ENCODE peak calls at places on chromosomes 13 and 19, in nine cellular contexts. One of them, this sample, is unnamed.

GRCh38 chr13:77737583-77738200 is 40.2 kb downstream of the SLAIN1 start:
- DNase-seq in SW 1271: no peak
- DNase-seq in effector memory CD4-positive, alpha-beta T cell: no peak
- DNase-seq in HL-60: no peak
- DNase-seq in aorta: no peak
- DNase-seq in AG08396: no peak
- DNase-seq in colonic mucosa: no peak
- DNase-seq in activated T-helper 1 cell treated with anti-CD3 and anti-CD28 coated beads, Interleukin-2, amount 50 U/mL, for 16 hours: no peak
- DNase-seq in ecto neural progenitor cell: no peak
- DNase-seq in this sample: no peak

GRCh38 chr19:5001547-5002131 is 32.7 kb downstream of the KDM4B start:
- DNase-seq in activated T-helper 1 cell treated with anti-CD3 and anti-CD28 coated beads, Interleukin-2, amount 50 U/mL, for 16 hours: no peak
- DNase-seq in colonic mucosa: no peak
- DNase-seq in aorta: no peak
- DNase-seq in SW 1271: no peak
- DNase-seq in effector memory CD4-positive, alpha-beta T cell: peak
- DNase-seq in ecto neural progenitor cell: no peak
- DNase-seq in HL-60: no peak
- DNase-seq in AG08396: peak
- DNase-seq in this sample: no peak

GRCh38 chr13:43269037-43269476 is 245.7 kb downstream of the DNAJC15 start:
- DNase-seq in colonic mucosa: peak
- DNase-seq in ecto neural progenitor cell: no peak
- DNase-seq in activated T-helper 1 cell treated with anti-CD3 and anti-CD28 coated beads, Interleukin-2, amount 50 U/mL, for 16 hours: no peak
- DNase-seq in aorta: no peak
- DNase-seq in HL-60: no peak
- DNase-seq in SW 1271: no peak
- DNase-seq in effector memory CD4-positive, alpha-beta T cell: no peak
- DNase-seq in AG08396: peak
- DNase-seq in this sample: peak

GRCh38 chr13:36858285-36858684 is 39.3 kb downstream of the RFXAP start:
- DNase-seq in aorta: no peak
- DNase-seq in SW 1271: peak
- DNase-seq in effector memory CD4-positive, alpha-beta T cell: no peak
- DNase-seq in AG08396: peak
- DNase-seq in activated T-helper 1 cell treated with anti-CD3 and anti-CD28 coated beads, Interleukin-2, amount 50 U/mL, for 16 hours: no peak
- DNase-seq in colonic mucosa: no peak
- DNase-seq in HL-60: peak
- DNase-seq in ecto neural progenitor cell: no peak
- DNase-seq in this sample: peak

GRCh38 chr19:20422616-20423205 is 142.9 kb downstream of the ZNF737 start:
- DNase-seq in activated T-helper 1 cell treated with anti-CD3 and anti-CD28 coated beads, Interleukin-2, amount 50 U/mL, for 16 hours: no peak
- DNase-seq in ecto neural progenitor cell: peak
- DNase-seq in AG08396: peak
- DNase-seq in colonic mucosa: no peak
- DNase-seq in effector memory CD4-positive, alpha-beta T cell: no peak
- DNase-seq in aorta: no peak
- DNase-seq in HL-60: no peak
- DNase-seq in SW 1271: no peak
- DNase-seq in this sample: no peak

GRCh38 chr13:75357576-75358295 is 124.2 kb downstream of the TBC1D4 start:
- DNase-seq in HL-60: peak
- DNase-seq in effector memory CD4-positive, alpha-beta T cell: peak
- DNase-seq in aorta: no peak
- DNase-seq in ecto neural progenitor cell: no peak
- DNase-seq in AG08396: peak
- DNase-seq in activated T-helper 1 cell treated with anti-CD3 and anti-CD28 coated beads, Interleukin-2, amount 50 U/mL, for 16 hours: no peak
- DNase-seq in colonic mucosa: no peak
- DNase-seq in SW 1271: peak
- DNase-seq in this sample: peak

GRCh38 chr13:90237852-90238251 is 1109.6 kb upstream of the MIR17HG start:
- DNase-seq in colonic mucosa: no peak
- DNase-seq in HL-60: no peak
- DNase-seq in activated T-helper 1 cell treated with anti-CD3 and anti-CD28 coated beads, Interleukin-2, amount 50 U/mL, for 16 hours: no peak
- DNase-seq in effector memory CD4-positive, alpha-beta T cell: no peak
- DNase-seq in aorta: no peak
- DNase-seq in ecto neural progenitor cell: no peak
- DNase-seq in AG08396: no peak
- DNase-seq in SW 1271: no peak
- DNase-seq in this sample: no peak

GRCh38 chr19:50686310-50687032 is 33.1 kb downstream of the SHANK1 start:
- DNase-seq in AG08396: no peak
- DNase-seq in ecto neural progenitor cell: no peak
- DNase-seq in SW 1271: no peak
- DNase-seq in activated T-helper 1 cell treated with anti-CD3 and anti-CD28 coated beads, Interleukin-2, amount 50 U/mL, for 16 hours: no peak
- DNase-seq in effector memory CD4-positive, alpha-beta T cell: no peak
- DNase-seq in colonic mucosa: no peak
- DNase-seq in aorta: no peak
- DNase-seq in HL-60: no peak
- DNase-seq in this sample: peak

GRCh38 chr19:38276942-38277517 is 12.7 kb downstream of the SPINT2 start:
- DNase-seq in ecto neural progenitor cell: no peak
- DNase-seq in AG08396: no peak
- DNase-seq in colonic mucosa: no peak
- DNase-seq in SW 1271: no peak
- DNase-seq in effector memory CD4-positive, alpha-beta T cell: no peak
- DNase-seq in HL-60: no peak
- DNase-seq in aorta: no peak
- DNase-seq in activated T-helper 1 cell treated with anti-CD3 and anti-CD28 coated beads, Interleukin-2, amount 50 U/mL, for 16 hours: no peak
- DNase-seq in this sample: no peak

GRCh38 chr13:50531917-50532899 is 311.3 kb downstream of the DLEU7 start:
- DNase-seq in AG08396: no peak
- DNase-seq in HL-60: no peak
- DNase-seq in aorta: no peak
- DNase-seq in colonic mucosa: no peak
- DNase-seq in activated T-helper 1 cell treated with anti-CD3 and anti-CD28 coated beads, Interleukin-2, amount 50 U/mL, for 16 hours: no peak
- DNase-seq in ecto neural progenitor cell: no peak
- DNase-seq in SW 1271: no peak
- DNase-seq in effector memory CD4-positive, alpha-beta T cell: no peak
- DNase-seq in this sample: no peak

GRCh38 chr19:44741841-44742352 is 6.6 kb upstream of the BCL3 start:
- DNase-seq in AG08396: peak
- DNase-seq in aorta: peak
- DNase-seq in colonic mucosa: peak
- DNase-seq in HL-60: peak
- DNase-seq in effector memory CD4-positive, alpha-beta T cell: no peak
- DNase-seq in ecto neural progenitor cell: no peak
- DNase-seq in activated T-helper 1 cell treated with anti-CD3 and anti-CD28 coated beads, Interleukin-2, amount 50 U/mL, for 16 hours: no peak
- DNase-seq in SW 1271: peak
- DNase-seq in this sample: no peak

GRCh38 chr13:113225515-113225914 is 16.1 kb downstream of the CUL4A start:
- DNase-seq in colonic mucosa: no peak
- DNase-seq in AG08396: no peak
- DNase-seq in aorta: no peak
- DNase-seq in HL-60: no peak
- DNase-seq in ecto neural progenitor cell: no peak
- DNase-seq in SW 1271: no peak
- DNase-seq in effector memory CD4-positive, alpha-beta T cell: no peak
- DNase-seq in activated T-helper 1 cell treated with anti-CD3 and anti-CD28 coated beads, Interleukin-2, amount 50 U/mL, for 16 hours: no peak
- DNase-seq in this sample: no peak

GRCh38 chr13:66665991-66666390 is 564.1 kb downstream of the PCDH9 start:
- DNase-seq in SW 1271: no peak
- DNase-seq in ecto neural progenitor cell: peak
- DNase-seq in aorta: peak
- DNase-seq in AG08396: peak
- DNase-seq in HL-60: no peak
- DNase-seq in activated T-helper 1 cell treated with anti-CD3 and anti-CD28 coated beads, Interleukin-2, amount 50 U/mL, for 16 hours: no peak
- DNase-seq in effector memory CD4-positive, alpha-beta T cell: no peak
- DNase-seq in colonic mucosa: no peak
- DNase-seq in this sample: peak

GRCh38 chr13:109521719-109522118 is 264.7 kb downstream of the IRS2 start:
- DNase-seq in SW 1271: no peak
- DNase-seq in AG08396: no peak
- DNase-seq in aorta: no peak
- DNase-seq in effector memory CD4-positive, alpha-beta T cell: no peak
- DNase-seq in ecto neural progenitor cell: no peak
- DNase-seq in colonic mucosa: no peak
- DNase-seq in activated T-helper 1 cell treated with anti-CD3 and anti-CD28 coated beads, Interleukin-2, amount 50 U/mL, for 16 hours: no peak
- DNase-seq in HL-60: no peak
- DNase-seq in this sample: no peak

This sample was measured in nephron progenitor cell.